ENCODE peak calls at places on chromosomes 4 and X, in five cellular contexts. E, K, S, W and F are unnamed samples.

GRCh38 chr4:76233967-76234678 is 17.4 kb upstream of the FAM47E start:
- DNase-seq in E (no peak), K (no peak), S (no peak), W (peak), F (no peak)

GRCh38 chr4:174423257-174423944 is 98.9 kb downstream of the HPGD start:
- DNase-seq in E (peak), K (peak), S (no peak), W (no peak), F (no peak)

GRCh38 chrX:151713859-151714258 is 2.0 kb upstream of the FATE1 start:
- DNase-seq in E (no peak), K (peak), S (peak), W (peak), F (peak)

GRCh38 chr4:149987330-149987751 is 90.9 kb upstream of the DCLK2 start:
- DNase-seq in E (peak), K (no peak), S (no peak), W (no peak), F (no peak)

GRCh38 chr4:144650311-144650820 is 4.4 kb downstream of the HHIP start:
- DNase-seq in E (peak), K (no peak), S (no peak), W (no peak), F (no peak)

GRCh38 chr4:128310266-128310697 is 22.7 kb upstream of the PGRMC2 start:
- DNase-seq in E (no peak), K (peak), S (peak), W (no peak), F (no peak)

GRCh38 chr4:93237526-93237925 is 591.0 kb upstream of the ATOH1 start:
- DNase-seq in E (no peak), K (no peak), S (no peak), W (no peak), F (no peak)

GRCh38 chrX:23811135-23811781 is 28.3 kb downstream of the SAT1 start:
- DNase-seq in E (peak), K (no peak), S (no peak), W (no peak), F (peak)

GRCh38 chr4:182795446-182796238 is 121.5 kb downstream of the DCTD start:
- DNase-seq in E (no peak), K (no peak), S (no peak), W (no peak), F (no peak)

GRCh38 chrX:20968996-20969395 is 405.2 kb upstream of the CNKSR2 start:
- DNase-seq in E (no peak), K (no peak), S (no peak), W (no peak), F (no peak)

GRCh38 chrX:78957049-78957767 is 12.0 kb downstream of the P2RY10 start:
- DNase-seq in E (no peak), K (no peak), S (no peak), W (no peak), F (no peak)

GRCh38 chrX:138492371-138492770 is 219.1 kb downstream of the FGF13 start:
- DNase-seq in E (no peak), K (no peak), S (no peak), W (no peak), F (peak)

GRCh38 chr4:131974730-131975129 is 1174.4 kb upstream of the PCDH10 start:
- DNase-seq in E (no peak), K (no peak), S (no peak), W (no peak), F (peak)

GRCh38 chr4:2321279-2322196 is 59.6 kb upstream of the MXD4 start:
- DNase-seq in E (no peak), K (no peak), S (no peak), W (no peak), F (no peak)

GRCh38 chrX:65841263-65841662 is 173.8 kb downstream of the MSN start:
- DNase-seq in E (no peak), K (no peak), S (no peak), W (no peak), F (no peak)

GRCh38 chrX:9465380-9466114 is 689 bp downstream of the TBL1X start:
- DNase-seq in E (peak), K (peak), S (no peak), W (peak), F (peak)

GRCh38 chrX:71393919-71394318 is 27.8 kb downstream of the TAF1 start:
- DNase-seq in E (no peak), K (no peak), S (no peak), W (no peak), F (no peak)

GRCh38 chr4:8603931-8604330 is 11.4 kb downstream of the CPZ start:
- DNase-seq in E (no peak), K (no peak), S (no peak), W (no peak), F (no peak)

GRCh38 chr4:155666701-155667537 is at the start of gene GUCY1A1:
- DNase-seq in E (peak), K (no peak), S (no peak), W (no peak), F (no peak)

GRCh38 chrX:69314436-69315348 is 149.4 kb upstream of the PJA1 start:
- DNase-seq in E (no peak), K (no peak), S (no peak), W (no peak), F (no peak)

GRCh38 chrX:12986886-12987285 is 12.0 kb downstream of the TMSB4X start:
- DNase-seq in E (no peak), K (no peak), S (no peak), W (no peak), F (no peak)

GRCh38 chrX:30673884-30674598 is 20.8 kb downstream of the GK start:
- DNase-seq in E (no peak), K (no peak), S (no peak), W (no peak), F (no peak)

GRCh38 chr4:77994194-77994721 is 62.9 kb upstream of the FRAS1 start:
- DNase-seq in E (peak), K (peak), S (peak), W (peak), F (peak)

GRCh38 chrX:57905141-57905540 is 5.1 kb downstream of the ZXDA start:
- DNase-seq in E (peak), K (no peak), S (no peak), W (no peak), F (no peak)

GRCh38 chr4:17511041-17511949 is 595 bp downstream of the QDPR start:
- DNase-seq in E (peak), K (peak), S (peak), W (peak), F (peak)

GRCh38 chr4:178602833-178603232 is 1160.6 kb upstream of the AGA start:
- DNase-seq in E (no peak), K (no peak), S (no peak), W (no peak), F (no peak)

DNA sequence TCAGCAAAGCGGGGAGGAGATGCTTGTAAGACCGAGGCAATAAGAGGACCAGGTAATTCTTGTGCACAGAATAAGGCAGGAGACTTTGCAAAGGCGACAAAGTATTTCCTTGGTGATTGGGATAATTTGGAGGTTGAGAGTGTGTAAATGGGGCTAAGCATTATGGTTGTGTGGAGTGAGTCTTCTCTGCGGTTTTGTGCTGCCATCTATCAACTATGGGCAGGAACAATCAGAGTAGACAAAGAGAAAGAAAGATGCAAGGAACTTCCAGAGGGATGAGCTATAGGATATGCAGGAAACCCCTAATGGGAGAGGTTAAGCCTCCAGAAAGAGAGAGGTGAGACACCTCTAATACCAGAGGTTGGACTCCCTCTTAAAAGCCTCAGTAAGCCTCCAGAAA is 339.8 kb downstream of the PAPSS1 start:
- DNase-seq in E (no peak), K (no peak), S (no peak), W (no peak), F (no peak)
- TF ChIP-seq CTCF in E (no peak), K (no peak), S (no peak), W (no peak), F (no peak)

GRCh38 chrX:46792826-46793195 is 33.9 kb upstream of the SLC9A7 start:
- DNase-seq in E (no peak), K (no peak), S (no peak), W (no peak), F (no peak)

GRCh38 chrX:46793386-46794143 is 34.6 kb upstream of the SLC9A7 start:
- DNase-seq in E (no peak), K (no peak), S (peak), W (no peak), F (peak)

GRCh38 chrX:46796574-46797191 is 37.8 kb upstream of the SLC9A7 start:
- DNase-seq in E (peak), K (peak), S (peak), W (peak), F (peak)

GRCh38 chrX:46788902-46789301 is 30.0 kb upstream of the SLC9A7 start:
- DNase-seq in E (no peak), K (no peak), S (no peak), W (no peak), F (no peak)

GRCh38 chrX:46791927-46792825 is 33.3 kb upstream of the SLC9A7 start:
- DNase-seq in E (peak), K (peak), S (peak), W (no peak), F (peak)
- TF ChIP-seq MYC in E (no peak), K (no peak), S (no peak), W (no peak), F (no peak)

GRCh38 chr4:29726938-29727337 is 993.2 kb upstream of the PCDH7 start:
- DNase-seq in E (no peak), K (no peak), S (no peak), W (no peak), F (no peak)
- TF ChIP-seq CTCF in E (no peak), K (no peak), S (no peak), W (no peak), F (no peak)

GRCh38 chrX:154458954-154459829 is 1.1 kb downstream of the PLXNA3 start:
- DNase-seq in E (no peak), K (no peak), S (no peak), W (no peak), F (peak)
- TF ChIP-seq MYC in E (no peak), K (no peak), S (no peak), W (no peak), F (no peak)

GRCh38 chrX:40299028-40299479 is 201.3 kb upstream of the BCOR start:
- DNase-seq in E (peak), K (no peak), S (no peak), W (no peak), F (peak)
- TF ChIP-seq CTCF in E (peak), K (no peak), S (peak), W (peak), F (peak)